ENCODE peak calls at places on chromosomes 16 and 17, in eight cellular contexts. G is WTC11; E is Calu3; W is natural killer cell; O is WERI-Rb-1; S is CD4-positive, alpha-beta T cell; H is body of pancreas; P is omental fat pad. M is an unnamed sample.
A peak's percentile ranks its signal among the peaks of the same experiment; 100 is the strongest.

GRCh38 chr16:12576878-12577277 is 226.8 kb downstream of the CPPED1 start:
- DNase-seq in G (no peak), E (no peak), W (no peak), O (no peak), S (no peak), H (no peak), P (no peak), M (no peak)

GRCh38 chr17:74758846-74759163 is 10.4 kb downstream of the NHERF1 start:
- DNase-seq in G (no peak), E (no peak), W (no peak), O (peak; percentile 56), S (no peak), H (no peak), P (no peak), M (no peak)

GRCh38 chr16:4911831-4912422 is 25.0 kb downstream of the PPL start:
- DNase-seq in G (no peak), E (no peak), W (no peak), O (no peak), S (no peak), H (no peak), P (no peak), M (no peak)

GRCh38 chr17:74780443-74781238 is 4.5 kb upstream of the NAT9 start:
- DNase-seq in G (peak; percentile 58), E (peak; percentile 45), W (peak; percentile 35), O (peak; percentile 82), S (no peak), H (no peak), P (no peak), M (no peak)

GRCh38 chr16:84136331-84137125 is 8.4 kb downstream of the HSDL1 start:
- DNase-seq in G (no peak), E (no peak), W (no peak), O (no peak), S (no peak), H (no peak), P (no peak), M (no peak)

GRCh38 chr16:1941924-1942809 is 832 bp downstream of the MSRB1 start:
- DNase-seq in G (no peak), E (peak; percentile 27), W (no peak), O (no peak), S (no peak), H (peak; percentile 68), P (no peak), M (no peak)

GRCh38 chr16:30409125-30410060 is 2.0 kb downstream of the ZNF771 start:
- DNase-seq in G (peak; percentile 96), E (peak; percentile 98), W (peak; percentile 91), O (peak; percentile 93), S (peak; percentile 93), H (peak; percentile 94), P (peak; percentile 95), M (no peak)

GRCh38 chr17:73262676-73263642 is 1.3 kb upstream of the CPSF4L start:
- DNase-seq in G (no peak), E (no peak), W (no peak), O (no peak), S (no peak), H (no peak), P (no peak), M (no peak)

GRCh38 chr16:2152695-2153506 is 2.7 kb upstream of the TRAF7 start:
- DNase-seq in G (no peak), E (peak; percentile 33), W (no peak), O (peak; percentile 67), S (no peak), H (peak; percentile 72), P (no peak), M (no peak)

GRCh38 chr17:80891096-80892018 is 100.3 kb upstream of the CHMP6 start:
- DNase-seq in G (no peak), E (no peak), W (no peak), O (no peak), S (peak; percentile 60), H (no peak), P (no peak), M (no peak)

GRCh38 chr16:88969361-88969831 is 7.6 kb downstream of the CBFA2T3 start:
- DNase-seq in G (no peak), E (no peak), W (no peak), O (no peak), S (no peak), H (no peak), P (no peak), M (no peak)

GRCh38 chr16:28120754-28121153 is 57.2 kb upstream of the GSG1L start:
- DNase-seq in G (no peak), E (no peak), W (no peak), O (no peak), S (no peak), H (no peak), P (no peak), M (no peak)

GRCh38 chr17:9935408-9935807 is 30.3 kb upstream of the RCVRN start:
- DNase-seq in G (no peak), E (no peak), W (no peak), O (no peak), S (no peak), H (no peak), P (no peak), M (no peak)

GRCh38 chr16:8026450-8026849 is 563.9 kb downstream of the TMEM114 start:
- DNase-seq in G (no peak), E (no peak), W (no peak), O (no peak), S (no peak), H (no peak), P (no peak), M (no peak)

GRCh38 chr17:63426041-63426916 is 19.8 kb downstream of the CYB561 start:
- DNase-seq in G (no peak), E (no peak), W (no peak), O (no peak), S (no peak), H (peak; percentile 11), P (no peak), M (no peak)

GRCh38 chr16:86337581-86338402 is 172.5 kb upstream of the FOXF1 start:
- DNase-seq in G (no peak), E (no peak), W (no peak), O (no peak), S (no peak), H (no peak), P (no peak), M (no peak)

GRCh38 chr16:28231763-28232162 is 20.0 kb upstream of the XPO6 start:
- DNase-seq in G (no peak), E (no peak), W (no peak), O (no peak), S (no peak), H (no peak), P (no peak), M (no peak)

GRCh38 chr16:14310519-14310991 is 239.4 kb downstream of the MRTFB start:
- DNase-seq in G (peak; percentile 41), E (no peak), W (no peak), O (no peak), S (no peak), H (no peak), P (no peak), M (no peak)
- TF ChIP-seq CTCF in G (no peak), E (no peak), W (no peak), O (no peak), S (no peak), H (peak; percentile 18), P (no peak), M (no peak)

DNA sequence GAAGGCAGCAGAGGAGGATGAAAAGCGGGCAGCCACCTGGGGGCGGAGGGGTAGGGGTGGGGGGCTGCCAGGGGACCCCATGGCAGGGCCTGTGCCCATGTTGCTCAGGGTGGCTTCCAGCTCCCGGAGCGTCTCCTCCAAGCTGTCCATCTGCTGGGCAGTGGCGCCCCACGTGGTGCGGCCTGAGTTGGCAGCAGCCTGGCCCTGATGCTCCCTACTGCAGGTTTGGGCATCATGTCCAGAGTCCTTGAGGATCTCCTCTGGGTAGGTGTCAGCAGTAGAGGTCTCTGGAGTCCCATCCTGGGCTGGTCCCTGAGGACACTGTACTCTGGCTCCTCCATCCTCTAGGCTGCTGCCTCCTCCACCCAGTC is 60.9 kb downstream of the SRCIN1 start:
- DNase-seq in G (peak; percentile 43), E (no peak), W (no peak), O (no peak), S (no peak), H (no peak), P (no peak), M (no peak)
- TF ChIP-seq CTCF in G (no peak), E (no peak), W (no peak), O (no peak), S (no peak), H (no peak), P (no peak), M (no peak)

GRCh38 chr17:43994272-43995149 is 9.9 kb upstream of the NAGS start:
- DNase-seq in G (peak; percentile 85), E (peak; percentile 81), W (peak; percentile 48), O (peak; percentile 91), S (peak; percentile 57), H (peak; percentile 64), P (no peak), M (no peak)

GRCh38 chr17:43992641-43993040 is 11.8 kb upstream of the NAGS start:
- DNase-seq in G (no peak), E (no peak), W (no peak), O (no peak), S (no peak), H (no peak), P (no peak), M (no peak)

GRCh38 chr17:43998552-43998951 is 5.9 kb upstream of the NAGS start:
- DNase-seq in G (no peak), E (no peak), W (no peak), O (no peak), S (no peak), H (no peak), P (no peak), M (no peak)

GRCh38 chr17:43999024-43999423 is 5.4 kb upstream of the NAGS start:
- DNase-seq in G (no peak), E (no peak), W (no peak), O (no peak), S (no peak), H (no peak), P (no peak), M (no peak)

GRCh38 chr17:43995150-43995471 is 9.3 kb upstream of the NAGS start:
- DNase-seq in G (no peak), E (no peak), W (no peak), O (no peak), S (no peak), H (no peak), P (no peak), M (no peak)
- TF ChIP-seq CTCF in G (peak; percentile 19), E (no peak), W (no peak), O (no peak), S (peak; percentile 42), H (no peak), P (no peak), M (no peak)

GRCh38 chr17:27524594-27524993 is 68.3 kb downstream of the KSR1 start:
- DNase-seq in G (no peak), E (no peak), W (no peak), O (peak; percentile 75), S (no peak), H (no peak), P (no peak), M (peak; percentile 51)

GRCh38 chr17:27526603-27527002 is 70.4 kb downstream of the KSR1 start:
- DNase-seq in G (peak; percentile 42), E (peak; percentile 35), W (no peak), O (no peak), S (no peak), H (peak; percentile 69), P (no peak), M (no peak)

GRCh38 chr17:27525316-27525715 is 69.1 kb downstream of the KSR1 start:
- DNase-seq in G (no peak), E (no peak), W (no peak), O (no peak), S (no peak), H (no peak), P (no peak), M (no peak)

GRCh38 chr17:27523712-27524111 is 67.5 kb downstream of the KSR1 start:
- DNase-seq in G (no peak), E (peak; percentile 7), W (no peak), O (no peak), S (no peak), H (no peak), P (no peak), M (no peak)

GRCh38 chr17:27525836-27526235 is 69.6 kb downstream of the KSR1 start:
- DNase-seq in G (no peak), E (no peak), W (no peak), O (no peak), S (no peak), H (no peak), P (no peak), M (no peak)
- TF ChIP-seq CTCF in G (no peak), E (no peak), W (no peak), O (no peak), S (no peak), H (no peak), P (no peak), M (no peak)

M was measured in D721Med.